ENCODE peak calls at places on chromosomes 16 and 17, in ten cellular contexts. One of them, this sample, is unnamed.

GRCh38 chr16:48160575-48160974 is 4.8 kb upstream of the ABCC12 start:
- DNase-seq in IMR-90: no peak
- DNase-seq in PC-3: no peak
- DNase-seq in PC-9: no peak
- DNase-seq in OCI-LY7: no peak
- DNase-seq in GM23338: no peak
- DNase-seq in fibroblast of lung: peak
- DNase-seq in hepatocyte: no peak
- DNase-seq in trophoblast cell: no peak
- DNase-seq in GM23248: no peak
- DNase-seq in this sample: no peak

GRCh38 chr17:47686661-47687327 is 7.2 kb upstream of the TBKBP1 start:
- DNase-seq in PC-9: no peak
- DNase-seq in PC-3: no peak
- DNase-seq in IMR-90: peak
- DNase-seq in GM23338: no peak
- DNase-seq in hepatocyte: no peak
- DNase-seq in GM23248: peak
- DNase-seq in fibroblast of lung: peak
- DNase-seq in trophoblast cell: peak
- DNase-seq in OCI-LY7: no peak
- DNase-seq in this sample: no peak

GRCh38 chr16:47058295-47059086 is 85.0 kb upstream of the DNAJA2 start:
- DNase-seq in fibroblast of lung: no peak
- DNase-seq in PC-3: no peak
- DNase-seq in IMR-90: no peak
- DNase-seq in PC-9: no peak
- DNase-seq in trophoblast cell: no peak
- DNase-seq in GM23338: no peak
- DNase-seq in hepatocyte: peak
- DNase-seq in GM23248: no peak
- DNase-seq in OCI-LY7: no peak
- DNase-seq in this sample: no peak

GRCh38 chr17:15086776-15087175 is 178.3 kb downstream of the PMP22 start:
- DNase-seq in GM23338: peak
- DNase-seq in GM23248: no peak
- DNase-seq in OCI-LY7: no peak
- DNase-seq in PC-3: no peak
- DNase-seq in IMR-90: no peak
- DNase-seq in trophoblast cell: no peak
- DNase-seq in fibroblast of lung: no peak
- DNase-seq in PC-9: no peak
- DNase-seq in hepatocyte: no peak
- DNase-seq in this sample: no peak

GRCh38 chr16:60204221-60204620 is 1470.1 kb upstream of the GOT2 start:
- DNase-seq in hepatocyte: no peak
- DNase-seq in OCI-LY7: no peak
- DNase-seq in fibroblast of lung: peak
- DNase-seq in IMR-90: no peak
- DNase-seq in GM23338: no peak
- DNase-seq in trophoblast cell: no peak
- DNase-seq in PC-9: no peak
- DNase-seq in GM23248: peak
- DNase-seq in PC-3: no peak
- DNase-seq in this sample: no peak

GRCh38 chr16:74730049-74730683 is 29.5 kb upstream of the MLKL start:
- DNase-seq in GM23338: no peak
- DNase-seq in PC-3: peak
- DNase-seq in IMR-90: no peak
- DNase-seq in fibroblast of lung: peak
- DNase-seq in GM23248: no peak
- DNase-seq in PC-9: peak
- DNase-seq in OCI-LY7: no peak
- DNase-seq in hepatocyte: peak
- DNase-seq in trophoblast cell: no peak
- DNase-seq in this sample: no peak

GRCh38 chr17:17572010-17572785 is 19.3 kb downstream of the PEMT start:
- DNase-seq in fibroblast of lung: no peak
- DNase-seq in GM23338: no peak
- DNase-seq in PC-3: no peak
- DNase-seq in GM23248: no peak
- DNase-seq in hepatocyte: no peak
- DNase-seq in PC-9: no peak
- DNase-seq in IMR-90: no peak
- DNase-seq in trophoblast cell: no peak
- DNase-seq in OCI-LY7: no peak
- DNase-seq in this sample: no peak

GRCh38 chr17:77146882-77147281 is 6.1 kb downstream of the SEC14L1 start:
- DNase-seq in hepatocyte: peak
- DNase-seq in trophoblast cell: peak
- DNase-seq in IMR-90: no peak
- DNase-seq in PC-3: no peak
- DNase-seq in fibroblast of lung: no peak
- DNase-seq in OCI-LY7: peak
- DNase-seq in PC-9: no peak
- DNase-seq in GM23338: peak
- DNase-seq in GM23248: no peak
- DNase-seq in this sample: no peak

GRCh38 chr17:43709210-43709609 is 47.5 kb upstream of the MEOX1 start:
- DNase-seq in OCI-LY7: no peak
- DNase-seq in hepatocyte: no peak
- DNase-seq in PC-3: no peak
- DNase-seq in IMR-90: no peak
- DNase-seq in GM23338: no peak
- DNase-seq in PC-9: no peak
- DNase-seq in trophoblast cell: no peak
- DNase-seq in GM23248: no peak
- DNase-seq in fibroblast of lung: no peak
- DNase-seq in this sample: no peak

GRCh38 chr17:32461853-32462617 is 17.7 kb downstream of the PSMD11 start:
- DNase-seq in OCI-LY7: peak
- DNase-seq in hepatocyte: peak
- DNase-seq in fibroblast of lung: peak
- DNase-seq in GM23338: peak
- DNase-seq in IMR-90: peak
- DNase-seq in GM23248: peak
- DNase-seq in PC-3: peak
- DNase-seq in trophoblast cell: peak
- DNase-seq in PC-9: no peak
- DNase-seq in this sample: no peak

GRCh38 chr16:31224092-31224955 is 7.4 kb upstream of the PYDC1 start:
- DNase-seq in PC-3: no peak
- DNase-seq in GM23248: no peak
- DNase-seq in trophoblast cell: no peak
- DNase-seq in GM23338: peak
- DNase-seq in hepatocyte: no peak
- DNase-seq in fibroblast of lung: no peak
- DNase-seq in IMR-90: no peak
- DNase-seq in OCI-LY7: no peak
- DNase-seq in PC-9: no peak
- DNase-seq in this sample: no peak

GRCh38 chr17:2701161-2701995 is 10.2 kb downstream of the CLUH start:
- DNase-seq in GM23248: no peak
- DNase-seq in IMR-90: no peak
- DNase-seq in PC-9: no peak
- DNase-seq in PC-3: no peak
- DNase-seq in trophoblast cell: no peak
- DNase-seq in OCI-LY7: no peak
- DNase-seq in hepatocyte: no peak
- DNase-seq in GM23338: no peak
- DNase-seq in fibroblast of lung: no peak
- DNase-seq in this sample: no peak

GRCh38 chr16:11255737-11256656 is at the start of gene SOCS1:
- DNase-seq in PC-3: peak
- DNase-seq in OCI-LY7: peak
- DNase-seq in trophoblast cell: peak
- DNase-seq in IMR-90: peak
- DNase-seq in hepatocyte: peak
- DNase-seq in fibroblast of lung: peak
- DNase-seq in GM23338: peak
- DNase-seq in GM23248: peak
- DNase-seq in PC-9: peak
- DNase-seq in this sample: peak
- H3K27ac ChIP-seq in PC-3: peak
- H3K27ac ChIP-seq in OCI-LY7: peak
- H3K27ac ChIP-seq in trophoblast cell: peak
- H3K27ac ChIP-seq in IMR-90: peak
- H3K27ac ChIP-seq in hepatocyte: peak
- H3K27ac ChIP-seq in fibroblast of lung: peak
- H3K27ac ChIP-seq in GM23338: peak
- H3K27ac ChIP-seq in GM23248: peak
- H3K27ac ChIP-seq in PC-9: peak
- H3K27ac ChIP-seq in this sample: peak

DNA sequence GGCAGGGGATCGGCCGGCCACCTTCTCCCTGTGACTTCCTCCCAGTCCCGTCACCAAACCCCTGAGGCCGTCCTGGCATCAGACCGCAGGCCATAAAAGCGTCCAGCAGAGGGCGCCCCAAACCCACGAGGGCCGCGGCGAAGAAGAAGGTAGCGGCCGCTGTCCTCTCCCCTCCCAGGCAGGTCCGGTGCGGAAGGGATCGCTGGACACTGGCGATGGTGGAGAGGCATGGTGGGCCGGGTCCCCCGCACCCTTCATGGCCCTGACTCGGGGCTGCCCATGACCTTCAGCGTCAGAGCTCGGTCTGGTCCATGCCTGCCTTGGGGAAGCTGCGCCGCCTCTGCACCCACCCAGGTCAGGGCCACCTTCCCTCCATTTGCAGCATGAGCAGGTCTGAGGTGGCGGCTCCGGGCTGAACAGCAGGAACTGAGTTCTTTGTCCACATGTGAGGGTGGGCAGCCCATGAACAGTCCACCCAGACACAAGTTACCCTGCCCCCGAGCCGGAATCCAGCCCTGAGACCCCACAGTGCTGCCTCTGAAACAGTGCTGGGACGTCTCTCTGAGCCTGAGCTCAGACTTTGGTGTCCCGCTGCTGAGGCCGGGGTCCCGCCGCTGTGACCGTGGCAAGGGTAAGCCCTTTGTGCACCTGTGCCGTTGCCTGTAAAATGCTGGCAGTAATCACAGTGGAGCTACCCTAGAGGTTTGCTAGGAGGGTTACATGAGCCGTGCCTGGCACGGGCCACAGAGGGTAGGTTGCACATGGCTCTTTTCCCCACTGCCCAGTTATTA is 40.8 kb upstream of the CMIP start:
- DNase-seq in PC-3: peak
- DNase-seq in fibroblast of lung: peak
- DNase-seq in hepatocyte: peak
- DNase-seq in IMR-90: peak
- DNase-seq in OCI-LY7: peak
- DNase-seq in GM23248: peak
- DNase-seq in trophoblast cell: peak
- DNase-seq in GM23338: peak
- DNase-seq in PC-9: peak
- DNase-seq in this sample: peak
- H2AFZ ChIP-seq in PC-3: peak
- H2AFZ ChIP-seq in fibroblast of lung: peak
- H2AFZ ChIP-seq in hepatocyte: no peak
- H2AFZ ChIP-seq in IMR-90: peak
- H2AFZ ChIP-seq in OCI-LY7: peak
- H2AFZ ChIP-seq in GM23248: no peak
- H2AFZ ChIP-seq in trophoblast cell: peak
- H2AFZ ChIP-seq in GM23338: peak
- H2AFZ ChIP-seq in PC-9: peak
- H2AFZ ChIP-seq in this sample: peak

GRCh38 chr17:82664276-82664575 is 16.0 kb upstream of the WDR45B start:
- DNase-seq in trophoblast cell: no peak
- DNase-seq in fibroblast of lung: no peak
- DNase-seq in OCI-LY7: no peak
- DNase-seq in hepatocyte: no peak
- DNase-seq in PC-9: no peak
- DNase-seq in GM23338: no peak
- DNase-seq in IMR-90: no peak
- DNase-seq in PC-3: no peak
- DNase-seq in GM23248: no peak
- DNase-seq in this sample: no peak

GRCh38 chr17:82664701-82665182 is 16.5 kb upstream of the WDR45B start:
- DNase-seq in IMR-90: no peak
- DNase-seq in PC-3: no peak
- DNase-seq in hepatocyte: no peak
- DNase-seq in PC-9: no peak
- DNase-seq in GM23338: no peak
- DNase-seq in trophoblast cell: no peak
- DNase-seq in fibroblast of lung: no peak
- DNase-seq in OCI-LY7: no peak
- DNase-seq in GM23248: no peak
- DNase-seq in this sample: no peak

GRCh38 chr17:82665891-82666290 is 17.6 kb upstream of the WDR45B start:
- DNase-seq in fibroblast of lung: no peak
- DNase-seq in OCI-LY7: no peak
- DNase-seq in GM23248: no peak
- DNase-seq in GM23338: no peak
- DNase-seq in PC-9: no peak
- DNase-seq in PC-3: no peak
- DNase-seq in trophoblast cell: no peak
- DNase-seq in hepatocyte: no peak
- DNase-seq in IMR-90: no peak
- DNase-seq in this sample: no peak

GRCh38 chr17:82663381-82664275 is 15.4 kb upstream of the WDR45B start:
- DNase-seq in OCI-LY7: no peak
- DNase-seq in fibroblast of lung: no peak
- DNase-seq in hepatocyte: no peak
- DNase-seq in PC-3: no peak
- DNase-seq in GM23248: no peak
- DNase-seq in IMR-90: no peak
- DNase-seq in PC-9: no peak
- DNase-seq in trophoblast cell: no peak
- DNase-seq in GM23338: no peak
- DNase-seq in this sample: no peak

DNA sequence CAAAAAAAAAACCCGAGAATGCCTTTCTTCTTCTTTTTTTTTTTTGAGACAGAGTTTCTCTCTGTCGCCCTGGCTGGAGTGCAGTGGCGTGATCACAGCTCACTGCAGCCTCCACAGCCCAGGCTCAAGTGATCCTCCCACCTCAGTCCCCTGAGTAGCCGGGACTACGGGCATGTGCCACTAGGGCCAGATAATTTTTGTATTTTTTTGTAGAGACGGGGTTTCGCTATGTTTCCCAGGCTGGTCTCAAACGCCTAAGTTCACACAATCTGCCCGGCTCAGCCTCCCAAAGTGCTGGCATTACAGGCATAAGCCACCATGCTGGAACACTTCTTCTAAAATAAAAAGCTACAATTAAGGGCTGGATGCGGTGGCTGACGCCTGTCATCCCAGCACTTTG is 17.0 kb upstream of the WDR45B start:
- DNase-seq in trophoblast cell: no peak
- DNase-seq in IMR-90: no peak
- DNase-seq in GM23338: no peak
- DNase-seq in hepatocyte: no peak
- DNase-seq in PC-9: no peak
- DNase-seq in fibroblast of lung: no peak
- DNase-seq in OCI-LY7: no peak
- DNase-seq in GM23248: no peak
- DNase-seq in PC-3: no peak
- DNase-seq in this sample: no peak
- H3K27ac ChIP-seq in trophoblast cell: no peak
- H3K27ac ChIP-seq in IMR-90: no peak
- H3K27ac ChIP-seq in GM23338: no peak
- H3K27ac ChIP-seq in hepatocyte: no peak
- H3K27ac ChIP-seq in PC-9: no peak
- H3K27ac ChIP-seq in fibroblast of lung: no peak
- H3K27ac ChIP-seq in OCI-LY7: no peak
- H3K27ac ChIP-seq in GM23248: no peak
- H3K27ac ChIP-seq in PC-3: no peak
- H3K27ac ChIP-seq in this sample: no peak

GRCh38 chr16:84532299-84532724 is 27.9 kb upstream of the MEAK7 start:
- DNase-seq in GM23338: peak
- DNase-seq in hepatocyte: peak
- DNase-seq in fibroblast of lung: peak
- DNase-seq in PC-9: no peak
- DNase-seq in IMR-90: peak
- DNase-seq in GM23248: peak
- DNase-seq in OCI-LY7: no peak
- DNase-seq in PC-3: no peak
- DNase-seq in trophoblast cell: peak
- DNase-seq in this sample: peak
- H2AFZ ChIP-seq in GM23338: no peak
- H2AFZ ChIP-seq in hepatocyte: no peak
- H2AFZ ChIP-seq in fibroblast of lung: no peak
- H2AFZ ChIP-seq in PC-9: no peak
- H2AFZ ChIP-seq in IMR-90: peak
- H2AFZ ChIP-seq in GM23248: peak
- H2AFZ ChIP-seq in OCI-LY7: no peak
- H2AFZ ChIP-seq in PC-3: no peak
- H2AFZ ChIP-seq in trophoblast cell: no peak
- H2AFZ ChIP-seq in this sample: no peak